ENCODE peak calls at places on chromosomes 11 and 22, in four cellular contexts. Q is thoracic aorta, W is sigmoid colon, X is gastrocnemius medialis. G is an unnamed sample.
A peak's percentile ranks its signal among the peaks of the same experiment; 100 is the strongest.

GRCh38 chr11:17985517-17985916 is 27.3 kb downstream of the SERGEF start:
- DNase-seq in Q (no peak), W (no peak), X (peak; percentile 61), G (no peak)

GRCh38 chr11:11316651-11317050 is 36.4 kb downstream of the CSNK2A3 start:
- DNase-seq in Q (no peak), W (no peak), X (no peak), G (no peak)

GRCh38 chr11:61545341-61545740 is 35.5 kb downstream of the SYT7 start:
- DNase-seq in Q (no peak), W (no peak), X (no peak), G (no peak)

GRCh38 chr11:41954034-41954433 is 494.6 kb upstream of the LRRC4C start:
- DNase-seq in Q (no peak), W (no peak), X (no peak), G (no peak)

GRCh38 chr11:88704505-88704904 is 361.3 kb downstream of the GRM5 start:
- DNase-seq in Q (no peak), W (no peak), X (no peak), G (no peak)

GRCh38 chr11:134074346-134074745 is 5.5 kb downstream of the JAM3 start:
- DNase-seq in Q (no peak), W (no peak), X (no peak), G (no peak)

GRCh38 chr11:102196816-102197215 is 86.6 kb downstream of the YAP1 start:
- DNase-seq in Q (no peak), W (no peak), X (no peak), G (no peak)

GRCh38 chr11:6629892-6630631 is 10.8 kb upstream of the TPP1 start:
- DNase-seq in Q (no peak), W (no peak), X (no peak), G (no peak)

GRCh38 chr11:103547009-103547408 is 437.8 kb downstream of the DYNC2H1 start:
- DNase-seq in Q (no peak), W (no peak), X (no peak), G (no peak)

GRCh38 chr22:37337204-37337943 is 55.1 kb downstream of the CYTH4 start:
- DNase-seq in Q (no peak), W (no peak), X (no peak), G (no peak)

GRCh38 chr11:10488581-10489443 is 33.7 kb downstream of the AMPD3 start:
- DNase-seq in Q (no peak), W (peak; percentile 57), X (no peak), G (no peak)

GRCh38 chr11:26556582-26556981 is 15.5 kb downstream of the MUC15 start:
- DNase-seq in Q (no peak), W (no peak), X (no peak), G (no peak)

GRCh38 chr22:27212617-27213177 is 555.3 kb downstream of the MIAT start:
- DNase-seq in Q (peak; percentile 79), W (peak; percentile 97), X (peak; percentile 73), G (peak; percentile 92)

GRCh38 chr11:35907648-35908431 is 36.0 kb upstream of the LDLRAD3 start:
- DNase-seq in Q (no peak), W (peak; percentile 71), X (peak; percentile 77), G (peak; percentile 57)

DNA sequence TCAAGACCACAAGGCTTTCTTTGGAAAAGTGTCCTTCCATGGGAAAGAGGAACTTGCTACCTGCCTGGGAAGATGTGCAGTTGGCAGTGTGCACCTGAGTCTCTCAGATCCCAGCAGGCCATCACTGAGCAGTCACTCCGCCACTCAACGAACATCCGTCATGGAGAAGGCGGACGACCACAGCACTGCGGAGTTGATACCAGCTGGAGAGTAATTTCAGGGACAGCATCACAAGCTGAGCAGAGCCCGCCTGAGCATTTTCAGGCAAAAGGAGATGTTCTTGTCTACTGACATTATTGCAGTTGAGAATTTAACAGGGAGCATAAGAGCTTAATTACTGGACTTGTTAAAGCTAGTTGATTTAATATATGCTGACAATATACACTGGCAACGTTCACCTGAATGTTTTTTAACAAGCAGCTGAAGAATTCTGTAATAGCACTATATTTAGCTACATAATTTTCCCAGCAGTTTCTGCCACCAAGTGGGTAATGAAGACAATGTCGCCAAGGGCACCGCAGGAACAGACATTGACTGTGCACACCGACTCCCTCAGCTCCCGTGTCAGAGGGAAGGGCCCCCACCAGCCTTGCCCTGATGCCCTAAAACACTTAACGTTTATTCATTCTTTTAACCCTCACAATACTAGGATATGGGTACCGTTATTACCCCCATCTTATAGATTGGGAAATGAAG is 52.4 kb upstream of the ARFGAP3 start:
- DNase-seq in Q (no peak), W (no peak), X (no peak), G (no peak)
- H3K36me3 ChIP-seq in Q (peaks cover 14% of the 10 kb centered on the region), W (no peaks in the 10 kb centered on the region), X (no peaks in the 10 kb centered on the region), G (no peaks in the 10 kb centered on the region)

GRCh38 chr22:19998232-19998951 is 18.2 kb downstream of the ARVCF start:
- DNase-seq in Q (no peak), W (no peak), X (no peak), G (no peak)
- H3K4me1 ChIP-seq in Q (peaks cover 66% of the 10 kb centered on the region), W (peaks cover 36% of the 10 kb centered on the region), X (peaks cover 10% of the 10 kb centered on the region), G (peaks cover 8% of the 10 kb centered on the region)

GRCh38 chr11:81932303-81932702 is 801.4 kb downstream of the FAM181B start:
- DNase-seq in Q (no peak), W (no peak), X (no peak), G (no peak)
- TF ChIP-seq CTCF in Q (no peak), W (no peak), X (no peak), G (no peak)

GRCh38 chr11:83172551-83172950 is 15.6 kb downstream of the PCF11 start:
- DNase-seq in Q (no peak), W (no peak), X (no peak), G (no peak)

GRCh38 chr11:83181815-83182214 is 11.7 kb upstream of the ANKRD42 start:
- DNase-seq in Q (no peak), W (no peak), X (no peak), G (no peak)

GRCh38 chr11:83174008-83174407 is 17.1 kb downstream of the PCF11 start:
- DNase-seq in Q (no peak), W (no peak), X (no peak), G (no peak)

DNA sequence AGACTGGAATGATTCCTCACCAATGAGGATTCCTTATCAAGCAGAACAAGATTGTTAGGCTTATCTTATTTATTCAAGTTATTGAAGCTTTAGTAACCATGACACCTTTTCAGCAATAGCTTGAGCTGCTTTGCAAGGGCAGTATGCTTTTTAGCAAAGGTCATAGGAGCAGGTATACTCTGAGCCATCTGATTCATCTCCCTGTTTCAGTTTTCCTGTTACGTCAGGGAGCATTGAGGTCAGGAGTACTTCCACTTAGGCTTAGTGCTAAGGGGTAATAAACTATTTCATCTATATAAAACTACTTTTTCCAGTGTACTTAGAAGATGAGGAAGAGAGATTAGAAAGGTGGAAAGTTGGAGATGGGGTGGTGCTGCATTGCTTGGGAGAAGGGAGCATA is 17.7 kb upstream of the ANKRD42 start:
- DNase-seq in Q (no peak), W (no peak), X (no peak), G (no peak)
- H3K36me3 ChIP-seq in Q (peaks cover 39% of the 10 kb centered on the region), W (peaks cover 36% of the 10 kb centered on the region), X (no peaks in the 10 kb centered on the region), G (no peaks in the 10 kb centered on the region)

DNA sequence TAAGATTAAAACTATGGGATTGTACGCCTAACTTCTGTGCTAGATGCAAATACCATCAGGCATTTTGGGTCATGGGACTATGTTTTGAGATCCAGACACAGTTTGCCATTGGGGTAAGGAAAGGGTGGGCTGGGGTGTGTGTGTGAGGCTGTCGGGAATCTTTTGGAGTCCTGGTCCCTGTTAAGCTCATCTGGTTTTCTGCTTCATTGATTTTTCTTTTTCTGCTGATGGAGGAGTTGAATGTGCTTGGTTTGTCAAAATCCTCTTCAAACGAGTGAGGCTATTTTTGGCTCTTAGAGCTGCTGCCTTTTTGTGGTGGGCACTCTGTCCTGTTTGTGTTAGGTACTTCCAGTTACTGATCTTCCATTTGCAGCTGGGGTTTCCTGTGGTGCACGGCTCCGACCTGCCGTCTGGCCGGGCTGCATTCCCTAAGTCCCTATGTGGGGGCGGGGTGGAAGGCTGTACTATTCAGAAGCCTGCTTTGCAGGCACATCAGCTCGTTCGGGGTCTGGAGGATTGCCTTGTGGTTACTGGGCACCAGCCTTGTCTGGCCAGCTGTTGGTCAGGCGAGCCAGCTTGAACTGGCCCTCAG is 2.9 kb downstream of the BCR start:
- DNase-seq in Q (no peak), W (no peak), X (no peak), G (no peak)
- H3K4me1 ChIP-seq in Q (peaks cover 74% of the 10 kb centered on the region), W (peaks cover 54% of the 10 kb centered on the region), X (peaks cover 36% of the 10 kb centered on the region), G (no peaks in the 10 kb centered on the region)

GRCh38 chr11:22869325-22869724 is 9.1 kb upstream of the CCDC179 start:
- DNase-seq in Q (no peak), W (no peak), X (no peak), G (no peak)
- TF ChIP-seq CTCF in Q (no peak), W (no peak), X (no peak), G (no peak)

GRCh38 chr11:32173435-32173834 is 82.6 kb downstream of the RCN1 start:
- DNase-seq in Q (no peak), W (no peak), X (peak; percentile 13), G (peak; percentile 28)
- H3K36me3 ChIP-seq in Q (no peaks in the 10 kb centered on the region), W (no peaks in the 10 kb centered on the region), X (no peaks in the 10 kb centered on the region), G (no peaks in the 10 kb centered on the region)

DNA sequence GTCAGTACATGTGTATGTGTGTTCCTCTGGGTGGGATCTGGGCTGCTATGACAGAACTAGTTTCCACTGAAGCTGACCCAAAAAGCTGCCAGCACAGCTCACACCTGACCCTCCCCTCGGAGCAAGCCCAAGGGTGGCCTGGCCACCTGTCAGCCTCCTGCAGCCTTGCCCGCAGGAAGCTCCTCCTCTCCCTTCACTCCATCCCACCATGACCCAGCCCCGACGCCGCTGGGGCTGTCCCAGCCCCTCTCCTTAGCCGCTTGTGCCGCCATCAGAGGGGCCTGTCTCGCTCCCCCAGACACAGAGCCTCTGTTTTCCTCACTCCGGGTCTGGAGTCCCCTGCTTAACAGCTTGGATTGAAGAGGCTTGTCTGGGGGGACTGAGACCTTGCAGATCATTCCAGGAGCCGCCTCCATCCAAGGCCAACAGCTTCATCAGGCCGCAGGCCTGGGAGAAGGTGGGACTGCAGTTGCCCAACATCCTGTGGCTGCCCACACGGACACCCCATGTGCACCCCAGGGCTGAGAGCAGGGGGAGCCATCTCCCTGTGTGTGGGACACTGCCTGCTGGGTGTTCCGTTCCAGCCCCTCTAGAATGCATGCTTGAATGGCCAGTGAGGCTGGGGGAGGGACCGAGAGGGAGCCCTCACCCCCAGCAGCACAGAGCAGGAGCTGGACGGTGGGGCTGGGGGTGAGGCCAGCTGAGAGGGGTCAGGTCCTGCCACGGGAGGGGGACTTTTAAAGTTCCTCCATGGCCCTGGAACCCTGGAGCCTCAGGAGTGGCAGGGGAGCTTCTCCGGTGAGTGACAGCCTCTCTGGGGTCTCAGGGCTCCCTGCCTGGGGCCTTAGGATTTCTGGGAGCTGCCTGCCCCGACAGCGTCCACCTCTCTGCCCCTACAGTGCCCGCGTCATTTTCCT is 696 bp downstream of the MRGPRF start:
- DNase-seq in Q (no peak), W (peak; percentile 87), X (peak; percentile 31), G (peak; percentile 52)
- H3K4me1 ChIP-seq in Q (peaks cover 61% of the 10 kb centered on the region), W (peaks cover 56% of the 10 kb centered on the region), X (no peaks in the 10 kb centered on the region), G (peaks cover 7% of the 10 kb centered on the region)

DNA sequence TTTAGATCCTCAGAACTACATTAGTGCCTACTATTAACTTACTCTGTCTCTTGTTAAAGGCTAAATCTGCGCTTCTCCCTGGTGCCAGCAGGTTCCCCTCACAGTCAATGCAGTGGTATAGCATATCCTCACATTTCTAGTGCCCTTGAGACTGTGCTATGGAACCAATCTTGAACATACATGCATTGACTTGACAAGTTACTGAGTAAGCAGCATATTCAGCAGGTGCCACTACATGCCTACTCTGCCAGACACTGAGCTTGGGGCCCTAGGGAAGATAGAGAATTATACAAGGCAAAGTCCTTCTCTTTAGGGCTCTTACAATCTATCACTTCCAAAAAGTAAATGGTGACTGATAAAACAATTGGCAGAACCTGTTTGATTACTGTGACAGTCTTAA is 3.2 kb downstream of the FUT4 start:
- DNase-seq in Q (no peak), W (no peak), X (no peak), G (no peak)
- TF ChIP-seq CTCF in Q (no peak), W (no peak), X (no peak), G (no peak)